ENCODE peak calls at places on chromosome 6, in five cellular contexts. H, P, X, E and F are unnamed samples.

GRCh38 chr6:4607026-4607704 is 169.0 kb upstream of the CDYL start:
- DNase-seq in H (peak), P (peak), X (no peak), E (no peak), F (no peak)

GRCh38 chr6:87436435-87436834 is 28.7 kb downstream of the CFAP206 start:
- DNase-seq in P (peak), E (peak), H (peak), X (peak), F (peak)

GRCh38 chr6:134182528-134182927 is 130.1 kb upstream of the SLC2A12 start:
- DNase-seq in P (no peak), X (no peak), E (no peak), H (no peak), F (no peak)

GRCh38 chr6:140079328-140079727 is 704.9 kb upstream of the CITED2 start:
- DNase-seq in P (peak), X (no peak), E (no peak), H (no peak), F (no peak)

GRCh38 chr6:91476000-91476399 is 889.1 kb upstream of the MAP3K7 start:
- DNase-seq in X (no peak), P (peak), H (peak), E (no peak), F (no peak)

GRCh38 chr6:3482869-3483268 is 26.0 kb upstream of the SLC22A23 start:
- DNase-seq in P (no peak), X (no peak), H (no peak), E (no peak), F (no peak)

GRCh38 chr6:105675715-105676397 is 273.0 kb upstream of the PREP start:
- DNase-seq in H (peak), X (no peak), P (peak), E (no peak), F (no peak)

GRCh38 chr6:28867078-28867414 is 56.7 kb downstream of the TRIM27 start:
- DNase-seq in X (no peak), P (peak), E (no peak), H (no peak), F (no peak)

GRCh38 chr6:36350681-36351091 is 14.0 kb upstream of the BNIP5 start:
- DNase-seq in H (peak), P (peak), X (no peak), E (no peak), F (no peak)

GRCh38 chr6:140956567-140957306 is 1176.0 kb upstream of the GJE1 start:
- DNase-seq in P (peak), E (no peak), H (peak), X (no peak), F (no peak)

GRCh38 chr6:7086488-7086887 is 21.3 kb upstream of the RREB1 start:
- DNase-seq in E (no peak), H (peak), P (peak), X (no peak), F (no peak)

GRCh38 chr6:139839506-139840156 is 465.2 kb upstream of the CITED2 start:
- DNase-seq in E (no peak), X (no peak), H (no peak), P (no peak), F (no peak)

GRCh38 chr6:89999154-89999553 is 104.9 kb downstream of the GJA10 start:
- DNase-seq in H (no peak), P (peak), E (no peak), X (no peak), F (no peak)

GRCh38 chr6:23073851-23074250 is 504.5 kb downstream of the HDGFL1 start:
- DNase-seq in P (no peak), H (peak), X (no peak), E (no peak), F (no peak)

GRCh38 chr6:90458353-90459224 is 128.3 kb downstream of the MAP3K7 start:
- DNase-seq in X (peak), P (peak), E (peak), H (no peak), F (no peak)

GRCh38 chr6:158816329-158816728 is 2.8 kb downstream of the EZR start:
- DNase-seq in H (peak), P (peak), E (no peak), X (no peak), F (no peak)

GRCh38 chr6:45928721-45929305 is 86.8 kb downstream of the CLIC5 start:
- DNase-seq in E (no peak), X (no peak), P (no peak), H (no peak), F (no peak)

GRCh38 chr6:89209457-89209856 is 7.7 kb downstream of the GABRR1 start:
- DNase-seq in E (no peak), P (no peak), H (no peak), X (no peak), F (no peak)

GRCh38 chr6:106309766-106310373 is 15.7 kb downstream of the ATG5 start:
- DNase-seq in E (no peak), X (no peak), H (peak), P (peak), F (no peak)

GRCh38 chr6:117352466-117353081 is 73.2 kb downstream of the ROS1 start:
- DNase-seq in P (peak), X (no peak), E (no peak), H (peak), F (no peak)

GRCh38 chr6:153012856-153013255 is 10.3 kb upstream of the MTRF1L start:
- DNase-seq in H (no peak), X (no peak), E (no peak), P (no peak), F (no peak)

GRCh38 chr6:142808405-142809061 is 136.4 kb downstream of the HIVEP2 start:
- DNase-seq in E (no peak), H (no peak), P (no peak), X (no peak), F (no peak)

GRCh38 chr6:130001229-130001554 is 17.2 kb upstream of the L3MBTL3 start:
- DNase-seq in H (no peak), X (no peak), E (no peak), P (no peak), F (no peak)

GRCh38 chr6:169495601-169496000 is 206.2 kb downstream of the WDR27 start:
- DNase-seq in P (peak), X (no peak), E (no peak), H (peak), F (no peak)

GRCh38 chr6:169326067-169326799 is 72.6 kb upstream of the THBS2 start:
- DNase-seq in X (no peak), H (peak), P (peak), E (no peak), F (peak)

GRCh38 chr6:154598403-154598802 is 87.9 kb upstream of the CNKSR3 start:
- DNase-seq in E (no peak), X (no peak), H (no peak), P (no peak), F (no peak)

GRCh38 chr6:44127186-44128019 is at the start of the genes MRPL14 and TMEM63B:
- DNase-seq in H (peak), X (peak), E (peak), P (peak), F (peak)

GRCh38 chr6:67221226-67221625 is 1413.9 kb upstream of the ADGRB3 start:
- DNase-seq in X (no peak), H (no peak), E (no peak), P (no peak), F (no peak)

GRCh38 chr6:106974337-106974998 is at the start of gene CD24:
- DNase-seq in H (peak), E (peak), X (no peak), P (peak), F (peak)

GRCh38 chr6:144344651-144345050 is 59.5 kb downstream of the UTRN start:
- DNase-seq in H (no peak), P (no peak), X (no peak), E (no peak), F (no peak)

GRCh38 chr6:71406871-71407860 is 118.6 kb downstream of the OGFRL1 start:
- DNase-seq in P (no peak), H (no peak), E (no peak), X (no peak), F (peak)

GRCh38 chr6:15800821-15801617 is 138.2 kb upstream of the DTNBP1 start:
- DNase-seq in P (no peak), E (no peak), X (no peak), H (no peak), F (no peak)

GRCh38 chr6:31901415-31901952 is 402 bp downstream of the ZBTB12 start:
- DNase-seq in E (peak), X (peak), H (peak), P (peak), F (no peak)